ENCODE peak calls at places on chromosomes 13 and 19, in four cellular contexts. One of them, this sample, is unnamed.

GRCh38 chr13:109704771-109705628 is 81.4 kb downstream of the IRS2 start:
- DNase-seq in MM.1S: no peak
- DNase-seq in heart left ventricle: peak
- DNase-seq in fibroblast of mammary gland: peak
- DNase-seq in this sample: no peak

GRCh38 chr19:34171539-34171876 is 796 bp upstream of the LSM14A start:
- DNase-seq in MM.1S: no peak
- DNase-seq in heart left ventricle: no peak
- DNase-seq in fibroblast of mammary gland: peak
- DNase-seq in this sample: peak

GRCh38 chr19:54257116-54257480 is at the start of gene LILRB5:
- DNase-seq in MM.1S: no peak
- DNase-seq in heart left ventricle: peak
- DNase-seq in fibroblast of mammary gland: no peak
- DNase-seq in this sample: no peak

GRCh38 chr13:27967203-27967735 is 1.8 kb downstream of the CDX2 start:
- DNase-seq in MM.1S: no peak
- DNase-seq in heart left ventricle: no peak
- DNase-seq in fibroblast of mammary gland: no peak
- DNase-seq in this sample: no peak

GRCh38 chr13:38539632-38540031 is 147.2 kb upstream of the FREM2 start:
- DNase-seq in MM.1S: no peak
- DNase-seq in heart left ventricle: no peak
- DNase-seq in fibroblast of mammary gland: no peak
- DNase-seq in this sample: no peak

GRCh38 chr13:53068841-53069520 is 40.4 kb downstream of the OLFM4 start:
- DNase-seq in MM.1S: no peak
- DNase-seq in heart left ventricle: no peak
- DNase-seq in fibroblast of mammary gland: no peak
- DNase-seq in this sample: no peak

GRCh38 chr13:79194272-79194671 is 211.8 kb downstream of the RBM26 start:
- DNase-seq in MM.1S: peak
- DNase-seq in heart left ventricle: no peak
- DNase-seq in fibroblast of mammary gland: no peak
- DNase-seq in this sample: no peak

GRCh38 chr19:28130066-28130511 is 1082.9 kb downstream of the UQCRFS1 start:
- DNase-seq in MM.1S: no peak
- DNase-seq in heart left ventricle: no peak
- DNase-seq in fibroblast of mammary gland: no peak
- DNase-seq in this sample: no peak

GRCh38 chr13:74040200-74040599 is 94.0 kb downstream of the KLF12 start:
- DNase-seq in MM.1S: peak
- DNase-seq in heart left ventricle: peak
- DNase-seq in fibroblast of mammary gland: peak
- DNase-seq in this sample: no peak

GRCh38 chr13:110137677-110138008 is 169.3 kb downstream of the COL4A1 start:
- DNase-seq in MM.1S: peak
- DNase-seq in heart left ventricle: no peak
- DNase-seq in fibroblast of mammary gland: peak
- DNase-seq in this sample: peak

GRCh38 chr13:85771856-85772255 is 27.4 kb downstream of the SLITRK6 start:
- DNase-seq in MM.1S: no peak
- DNase-seq in heart left ventricle: no peak
- DNase-seq in fibroblast of mammary gland: no peak
- DNase-seq in this sample: no peak

GRCh38 chr19:35011737-35012682 is 11.9 kb downstream of the GRAMD1A start:
- DNase-seq in MM.1S: no peak
- DNase-seq in heart left ventricle: no peak
- DNase-seq in fibroblast of mammary gland: no peak
- DNase-seq in this sample: no peak

GRCh38 chr19:2469102-2469914 is 6.6 kb upstream of the GADD45B start:
- DNase-seq in MM.1S: peak
- DNase-seq in heart left ventricle: no peak
- DNase-seq in fibroblast of mammary gland: peak
- DNase-seq in this sample: peak

GRCh38 chr13:20506676-20507075 is 19.0 kb downstream of the CRYL1 start:
- DNase-seq in MM.1S: no peak
- DNase-seq in heart left ventricle: no peak
- DNase-seq in fibroblast of mammary gland: no peak
- DNase-seq in this sample: no peak

GRCh38 chr19:5684694-5685430 is 4.0 kb downstream of the HSD11B1L start:
- DNase-seq in MM.1S: no peak
- DNase-seq in heart left ventricle: no peak
- DNase-seq in fibroblast of mammary gland: no peak
- DNase-seq in this sample: no peak

GRCh38 chr19:15177269-15178116 is 23.3 kb downstream of the NOTCH3 start:
- DNase-seq in MM.1S: peak
- DNase-seq in heart left ventricle: peak
- DNase-seq in fibroblast of mammary gland: peak
- DNase-seq in this sample: peak

GRCh38 chr13:110121312-110122083 is 185.5 kb downstream of the COL4A1 start:
- DNase-seq in MM.1S: no peak
- DNase-seq in heart left ventricle: no peak
- DNase-seq in fibroblast of mammary gland: no peak
- DNase-seq in this sample: no peak

GRCh38 chr13:49627831-49628652 is at the start of gene ARL11:
- DNase-seq in MM.1S: peak
- DNase-seq in heart left ventricle: peak
- DNase-seq in fibroblast of mammary gland: no peak
- DNase-seq in this sample: no peak

GRCh38 chr13:95440441-95441088 is 112.0 kb upstream of the CLDN10 start:
- DNase-seq in MM.1S: no peak
- DNase-seq in heart left ventricle: no peak
- DNase-seq in fibroblast of mammary gland: no peak
- DNase-seq in this sample: no peak

GRCh38 chr19:46975918-46976782 is 43.5 kb upstream of the NPAS1 start:
- DNase-seq in MM.1S: no peak
- DNase-seq in heart left ventricle: peak
- DNase-seq in fibroblast of mammary gland: peak
- DNase-seq in this sample: peak

GRCh38 chr19:1237027-1237659 is 662 bp downstream of the CBARP start:
- DNase-seq in MM.1S: no peak
- DNase-seq in heart left ventricle: no peak
- DNase-seq in fibroblast of mammary gland: peak
- DNase-seq in this sample: no peak

GRCh38 chr19:1237754-1238372 is at the start of gene CBARP:
- DNase-seq in MM.1S: no peak
- DNase-seq in heart left ventricle: no peak
- DNase-seq in fibroblast of mammary gland: no peak
- DNase-seq in this sample: no peak

GRCh38 chr19:1235625-1236538 is 1.9 kb downstream of the CBARP start:
- DNase-seq in MM.1S: no peak
- DNase-seq in heart left ventricle: no peak
- DNase-seq in fibroblast of mammary gland: peak
- DNase-seq in this sample: no peak

GRCh38 chr19:1234670-1235380 is 3.0 kb downstream of the CBARP start:
- DNase-seq in MM.1S: no peak
- DNase-seq in heart left ventricle: no peak
- DNase-seq in fibroblast of mammary gland: no peak
- DNase-seq in this sample: no peak

DNA sequence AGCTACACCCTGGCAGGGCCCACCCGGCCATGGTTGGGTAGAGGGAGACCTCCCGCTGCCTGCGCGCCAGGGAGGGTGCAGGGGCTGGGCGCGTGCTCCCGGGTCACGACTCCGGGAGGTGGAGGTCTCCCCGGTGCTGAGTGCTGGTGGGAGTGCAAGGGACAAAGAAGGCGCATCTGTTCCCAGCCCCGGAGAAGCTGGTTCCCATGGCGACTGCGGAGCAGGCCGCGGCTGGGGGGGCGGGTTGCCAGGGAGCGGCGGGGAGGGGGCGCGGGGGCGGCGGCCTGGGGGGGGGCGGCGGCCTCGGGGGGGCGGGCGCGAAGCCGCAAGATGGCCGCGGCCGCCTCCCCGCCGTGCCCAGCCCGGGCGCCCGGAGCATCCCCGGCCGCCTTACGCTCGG is 1.2 kb downstream of the CBARP start:
- DNase-seq in MM.1S: no peak
- DNase-seq in heart left ventricle: no peak
- DNase-seq in fibroblast of mammary gland: no peak
- DNase-seq in this sample: no peak
- H3K4me3 ChIP-seq in MM.1S: no peak
- H3K4me3 ChIP-seq in heart left ventricle: peak
- H3K4me3 ChIP-seq in fibroblast of mammary gland: peak
- H3K4me3 ChIP-seq in this sample: peak

GRCh38 chr19:31141301-31141700 is 207.9 kb downstream of the TSHZ3 start:
- DNase-seq in MM.1S: no peak
- DNase-seq in heart left ventricle: no peak
- DNase-seq in fibroblast of mammary gland: no peak
- DNase-seq in this sample: no peak

GRCh38 chr19:31139871-31140505 is 209.2 kb downstream of the TSHZ3 start:
- DNase-seq in MM.1S: no peak
- DNase-seq in heart left ventricle: no peak
- DNase-seq in fibroblast of mammary gland: peak
- DNase-seq in this sample: peak

GRCh38 chr19:31138077-31138476 is 211.2 kb downstream of the TSHZ3 start:
- DNase-seq in MM.1S: no peak
- DNase-seq in heart left ventricle: no peak
- DNase-seq in fibroblast of mammary gland: no peak
- DNase-seq in this sample: no peak

GRCh38 chr19:31144069-31144468 is 205.2 kb downstream of the TSHZ3 start:
- DNase-seq in MM.1S: no peak
- DNase-seq in heart left ventricle: no peak
- DNase-seq in fibroblast of mammary gland: no peak
- DNase-seq in this sample: no peak

DNA sequence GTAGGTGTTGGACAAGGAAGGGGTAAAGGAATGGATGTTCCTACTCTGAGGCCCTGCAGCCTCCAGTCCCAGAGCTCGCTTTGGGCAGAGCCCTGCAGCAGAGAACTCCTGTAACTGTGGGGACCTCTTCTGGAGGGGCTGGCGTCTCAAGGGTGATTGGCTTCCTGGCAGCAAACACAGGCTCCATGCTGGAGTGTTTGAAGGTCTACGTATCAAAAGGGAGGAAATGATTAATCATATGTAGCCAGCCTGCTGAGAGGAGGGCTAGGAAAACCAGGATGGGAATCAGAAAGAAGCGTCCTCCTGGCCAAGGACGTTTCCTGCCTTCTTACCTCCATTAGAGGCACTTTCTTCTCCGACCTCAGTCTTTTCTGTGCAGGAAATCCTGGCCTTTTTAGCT is 208.5 kb downstream of the TSHZ3 start:
- DNase-seq in MM.1S: no peak
- DNase-seq in heart left ventricle: no peak
- DNase-seq in fibroblast of mammary gland: peak
- DNase-seq in this sample: peak
- TF ChIP-seq CTCF in MM.1S: no peak
- TF ChIP-seq CTCF in heart left ventricle: no peak
- TF ChIP-seq CTCF in fibroblast of mammary gland: no peak
- TF ChIP-seq CTCF in this sample: no peak

GRCh38 chr19:800360-801029 is 3.2 kb downstream of the PTBP1 start:
- DNase-seq in MM.1S: no peak
- DNase-seq in heart left ventricle: no peak
- DNase-seq in fibroblast of mammary gland: peak
- DNase-seq in this sample: no peak
- H3K4me3 ChIP-seq in MM.1S: no peak
- H3K4me3 ChIP-seq in heart left ventricle: no peak
- H3K4me3 ChIP-seq in fibroblast of mammary gland: peak
- H3K4me3 ChIP-seq in this sample: peak

GRCh38 chr19:50607874-50608785 is 31.6 kb downstream of the SYT3 start:
- DNase-seq in MM.1S: peak
- DNase-seq in heart left ventricle: peak
- DNase-seq in fibroblast of mammary gland: peak
- DNase-seq in this sample: peak
- TF ChIP-seq CTCF in MM.1S: peak
- TF ChIP-seq CTCF in heart left ventricle: peak
- TF ChIP-seq CTCF in fibroblast of mammary gland: peak
- TF ChIP-seq CTCF in this sample: peak

DNA sequence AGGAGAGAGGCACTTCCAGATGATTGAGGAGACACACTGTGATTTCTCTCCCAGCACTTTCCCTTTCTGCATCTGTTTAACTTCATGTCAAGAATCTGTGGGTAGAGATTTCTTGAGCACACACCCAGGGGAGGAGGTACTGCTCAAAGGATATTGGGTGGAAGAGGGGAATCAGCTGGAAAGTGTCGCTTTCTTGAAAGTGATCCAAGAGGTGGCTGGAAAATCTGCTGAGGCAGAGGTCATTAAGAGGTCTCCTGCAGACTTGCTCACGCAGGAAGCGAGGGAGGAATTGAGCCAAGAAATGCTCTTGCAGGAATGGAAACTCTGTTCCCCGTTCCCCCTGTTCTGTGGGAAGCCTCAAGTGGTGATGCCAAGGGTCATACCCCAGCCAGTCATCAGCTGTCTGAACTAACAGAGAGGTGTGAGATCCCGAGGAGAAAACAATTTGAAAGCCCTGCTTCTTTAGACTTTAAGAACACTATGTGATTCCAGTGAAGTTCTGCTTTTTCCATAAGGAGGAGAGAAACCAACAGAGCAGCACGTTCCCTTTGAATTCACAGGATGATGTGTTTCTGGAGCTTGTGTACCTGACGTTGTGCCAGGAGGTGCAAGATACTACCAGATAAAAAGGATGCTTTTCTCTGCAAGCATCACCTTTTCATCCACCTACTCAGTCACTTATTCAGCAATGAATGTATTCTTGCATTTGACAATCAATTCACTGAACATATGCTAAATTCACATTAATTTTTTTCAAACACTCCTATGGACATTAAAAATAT is 163.4 kb upstream of the GPR12 start:
- DNase-seq in MM.1S: no peak
- DNase-seq in heart left ventricle: no peak
- DNase-seq in fibroblast of mammary gland: peak
- DNase-seq in this sample: peak
- H3K4me3 ChIP-seq in MM.1S: no peak
- H3K4me3 ChIP-seq in heart left ventricle: no peak
- H3K4me3 ChIP-seq in fibroblast of mammary gland: no peak
- H3K4me3 ChIP-seq in this sample: no peak

GRCh38 chr19:10964903-10965302 is 4.1 kb downstream of the SMARCA4 start:
- DNase-seq in MM.1S: no peak
- DNase-seq in heart left ventricle: no peak
- DNase-seq in fibroblast of mammary gland: no peak
- DNase-seq in this sample: no peak
- TF ChIP-seq CTCF in MM.1S: no peak
- TF ChIP-seq CTCF in heart left ventricle: no peak
- TF ChIP-seq CTCF in fibroblast of mammary gland: no peak
- TF ChIP-seq CTCF in this sample: no peak

DNA sequence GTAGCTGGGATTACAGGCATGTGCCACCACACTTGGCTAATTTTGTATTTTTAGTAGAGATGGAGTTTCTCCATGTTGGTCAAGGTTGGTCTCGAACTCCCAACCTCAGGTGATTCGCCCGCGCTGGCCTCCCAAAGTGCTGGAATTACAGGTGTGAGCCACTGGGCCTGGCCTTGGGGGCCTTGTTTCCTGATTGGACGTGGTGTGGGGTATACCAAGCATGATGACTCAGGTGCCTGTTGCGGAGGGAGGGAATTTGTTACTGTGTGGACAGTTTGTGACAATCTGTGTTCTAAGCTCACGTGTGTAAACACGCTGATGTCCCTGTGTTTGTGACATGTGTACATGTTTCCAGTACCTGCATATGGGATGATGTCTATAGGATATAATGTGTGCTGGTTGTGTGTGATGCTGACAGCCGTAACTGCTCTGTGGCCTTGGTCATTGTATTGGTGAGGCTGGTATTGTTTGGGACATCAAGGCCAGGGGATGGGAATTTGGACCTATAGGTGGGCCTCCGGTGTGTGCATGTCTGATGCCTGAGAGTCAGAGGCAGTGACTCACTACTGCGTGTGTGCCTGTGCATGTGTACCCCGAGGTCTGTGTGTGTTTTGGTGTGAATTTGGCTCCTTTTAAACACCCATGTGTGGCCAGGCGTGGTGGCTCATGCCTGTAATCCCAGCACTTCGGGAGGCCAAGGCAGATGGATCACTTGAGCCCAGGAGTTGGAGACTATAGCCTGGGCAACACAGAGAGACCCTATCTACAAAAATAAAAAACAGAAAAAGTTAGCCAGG is 1.6 kb upstream of the EGLN2 start:
- DNase-seq in MM.1S: no peak
- DNase-seq in heart left ventricle: no peak
- DNase-seq in fibroblast of mammary gland: no peak
- DNase-seq in this sample: no peak
- H3K4me3 ChIP-seq in MM.1S: no peak
- H3K4me3 ChIP-seq in heart left ventricle: no peak
- H3K4me3 ChIP-seq in fibroblast of mammary gland: no peak
- H3K4me3 ChIP-seq in this sample: no peak

This sample was measured in AG10803.